ENCODE peak calls at places on chromosomes 5 and 9, in ten cellular contexts. B, O, S, X, W, D, N, I, F and K are unnamed samples.

GRCh38 chr5:135747824-135748223 is 86.6 kb upstream of the SLC25A48 start:
- DNase-seq in B (no peak), O (no peak), S (no peak), X (no peak), W (no peak), D (no peak), N (no peak), I (no peak), F (no peak), K (no peak)

GRCh38 chr5:113356487-113356886 is 78.3 kb downstream of the TSSK1B start:
- DNase-seq in B (no peak), O (no peak), S (no peak), X (no peak), W (peak; percentile 76), D (no peak), N (no peak), I (no peak), F (no peak), K (no peak)

GRCh38 chr9:88990721-88991065 is 575 bp upstream of the S1PR3 start:
- DNase-seq in B (no peak), O (no peak), S (no peak), X (no peak), W (no peak), D (no peak), N (peak; percentile 72), I (no peak), F (no peak), K (no peak)

GRCh38 chr5:166165600-166165999 is 2125.8 kb upstream of the WWC1 start:
- DNase-seq in B (no peak), O (no peak), S (no peak), X (no peak), W (no peak), D (peak; percentile 2), N (peak; percentile 22), I (no peak), F (no peak), K (no peak)

GRCh38 chr5:36337592-36337991 is 35.9 kb upstream of the RANBP3L start:
- DNase-seq in B (no peak), O (no peak), S (no peak), X (no peak), W (no peak), D (no peak), N (no peak), I (no peak), F (no peak), K (no peak)

GRCh38 chr9:122261469-122261881 is 3.2 kb downstream of the RBM18 start:
- DNase-seq in B (no peak), O (peak; percentile 42), S (peak; percentile 79), X (peak; percentile 67), W (peak; percentile 56), D (no peak), N (no peak), I (peak; percentile 47), F (peak; percentile 23), K (peak; percentile 36)

GRCh38 chr9:752201-752600 is 89.3 kb upstream of the DMRT1 start:
- DNase-seq in B (no peak), O (peak; percentile 96), S (no peak), X (peak; percentile 97), W (no peak), D (no peak), N (no peak), I (no peak), F (no peak), K (no peak)

GRCh38 chr5:9249231-9249630 is 296.6 kb downstream of the SEMA5A start:
- DNase-seq in B (no peak), O (no peak), S (no peak), X (peak; percentile 28), W (no peak), D (no peak), N (no peak), I (no peak), F (no peak), K (no peak)

GRCh38 chr9:4237748-4238511 is 61.9 kb downstream of the GLIS3 start:
- DNase-seq in B (peak; percentile 17), O (peak; percentile 69), S (no peak), X (no peak), W (no peak), D (no peak), N (peak; percentile 30), I (no peak), F (no peak), K (no peak)

GRCh38 chr5:14663734-14664269 is 716 bp upstream of the OTULIN start:
- DNase-seq in B (peak; percentile 74), O (no peak), S (peak; percentile 49), X (no peak), W (peak; percentile 23), D (no peak), N (no peak), I (peak; percentile 36), F (no peak), K (no peak)

GRCh38 chr5:176881816-176882565 is 17.2 kb downstream of the HK3 start:
- DNase-seq in B (no peak), O (no peak), S (no peak), X (no peak), W (no peak), D (no peak), N (no peak), I (no peak), F (no peak), K (no peak)

GRCh38 chr9:104961238-104961637 is 33.3 kb upstream of the ABCA1 start:
- DNase-seq in B (peak; percentile 63), O (peak; percentile 58), S (no peak), X (peak; percentile 83), W (no peak), D (no peak), N (peak; percentile 56), I (no peak), F (no peak), K (no peak)

GRCh38 chr5:91928751-91929521 is 545.8 kb upstream of the ARRDC3 start:
- DNase-seq in B (no peak), O (peak; percentile 37), S (no peak), X (peak; percentile 31), W (no peak), D (no peak), N (no peak), I (no peak), F (no peak), K (no peak)

GRCh38 chr5:5154733-5155132 is 14.6 kb downstream of the ADAMTS16 start:
- DNase-seq in B (no peak), O (no peak), S (no peak), X (no peak), W (no peak), D (no peak), N (no peak), I (no peak), F (no peak), K (no peak)

GRCh38 chr9:109506097-109506712 is 8.1 kb upstream of the PTPN3 start:
- DNase-seq in B (no peak), O (no peak), S (no peak), X (no peak), W (no peak), D (no peak), N (no peak), I (no peak), F (no peak), K (no peak)

GRCh38 chr5:45038366-45038987 is 229.7 kb downstream of the MRPS30 start:
- DNase-seq in B (peak; percentile 59), O (peak; percentile 3), S (no peak), X (peak; percentile 0), W (no peak), D (peak; percentile 1), N (no peak), I (no peak), F (no peak), K (no peak)

GRCh38 chr5:63398346-63398745 is 563.9 kb downstream of the HTR1A start:
- DNase-seq in B (no peak), O (no peak), S (no peak), X (no peak), W (no peak), D (no peak), N (peak; percentile 21), I (no peak), F (no peak), K (no peak)

GRCh38 chr5:63400079-63400478 is 562.2 kb downstream of the HTR1A start:
- DNase-seq in B (no peak), O (no peak), S (no peak), X (no peak), W (peak; percentile 7), D (no peak), N (no peak), I (no peak), F (no peak), K (no peak)

GRCh38 chr5:63401434-63402046 is 560.7 kb downstream of the HTR1A start:
- DNase-seq in B (peak; percentile 63), O (peak; percentile 17), S (peak; percentile 52), X (peak; percentile 8), W (peak; percentile 79), D (peak; percentile 72), N (peak; percentile 80), I (peak; percentile 74), F (peak; percentile 41), K (no peak)
- TF ChIP-seq CTCF in B (peak; percentile 75), O (peak; percentile 72), S (peak; percentile 44), X (peak; percentile 57), W (peak; percentile 71), D (peak; percentile 94), N (peak; percentile 76), I (peak; percentile 41), F (no peak), K (no peak)

GRCh38 chr5:132506094-132506692 is 15.6 kb upstream of the IRF1 start:
- DNase-seq in B (peak; percentile 81), O (peak; percentile 96), S (no peak), X (peak; percentile 98), W (peak; percentile 41), D (no peak), N (no peak), I (no peak), F (no peak), K (no peak)
- TF ChIP-seq CTCF in B (peak; percentile 71), O (peak; percentile 72), S (peak; percentile 39), X (peak; percentile 85), W (peak; percentile 36), D (peak; percentile 61), N (no peak), I (peak; percentile 57), F (peak; percentile 49), K (no peak)

DNA sequence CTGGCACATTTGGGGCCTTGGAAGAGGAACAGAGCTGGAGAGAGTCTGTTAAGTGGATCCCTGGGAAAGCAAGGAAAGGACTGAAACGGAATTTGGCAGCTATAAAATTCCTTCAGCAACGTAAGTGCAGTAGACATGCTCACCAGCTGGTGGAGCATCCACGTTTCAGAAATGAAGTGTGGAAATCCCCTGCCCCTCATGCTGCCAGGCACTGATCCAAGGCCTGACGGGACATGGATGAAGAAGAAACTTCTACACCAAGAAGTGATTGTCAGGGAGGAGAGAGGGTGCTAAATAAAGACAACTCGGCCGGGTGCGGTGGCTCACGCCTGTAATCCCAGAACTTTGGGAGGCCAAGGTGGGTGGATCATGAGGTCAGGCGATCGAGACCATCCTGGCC is 209.3 kb downstream of the ROR2 start:
- DNase-seq in B (no peak), O (peak; percentile 64), S (no peak), X (peak; percentile 88), W (peak; percentile 17), D (no peak), N (no peak), I (no peak), F (peak; percentile 67), K (peak; percentile 54)
- TF ChIP-seq CTCF in B (no peak), O (peak; percentile 46), S (no peak), X (peak; percentile 46), W (no peak), D (peak; percentile 15), N (no peak), I (no peak), F (peak; percentile 35), K (no peak)

GRCh38 chr9:90099262-90099982 is 494.6 kb downstream of the GADD45G start:
- DNase-seq in B (peak; percentile 8), O (peak; percentile 37), S (no peak), X (peak; percentile 13), W (no peak), D (no peak), N (no peak), I (no peak), F (no peak), K (no peak)
- TF ChIP-seq CTCF in B (peak; percentile 33), O (peak; percentile 39), S (peak; percentile 47), X (peak; percentile 18), W (peak; percentile 82), D (peak; percentile 63), N (no peak), I (peak; percentile 30), F (peak; percentile 32), K (no peak)